ENCODE peak calls at places on chromosomes 1 and 21, in five cellular contexts. One of them, this sample, is unnamed.

GRCh38 chr1:77282866-77283539 is 1.2 kb downstream of the AK5 start:
- DNase-seq in fibroblast of lung: no peak
- DNase-seq in heart left ventricle: peak; percentile 37
- DNase-seq in heart right ventricle: no peak
- DNase-seq in aorta: peak; percentile 64
- DNase-seq in this sample: no peak

GRCh38 chr1:181936269-181936668 is 125.2 kb downstream of the ZNF648 start:
- DNase-seq in fibroblast of lung: no peak
- DNase-seq in heart left ventricle: no peak
- DNase-seq in heart right ventricle: no peak
- DNase-seq in aorta: no peak
- DNase-seq in this sample: no peak

GRCh38 chr1:8154621-8155052 is 128.5 kb upstream of the ERRFI1 start:
- DNase-seq in fibroblast of lung: peak; percentile 68
- DNase-seq in heart left ventricle: no peak
- DNase-seq in heart right ventricle: no peak
- DNase-seq in aorta: peak; percentile 27
- DNase-seq in this sample: no peak

GRCh38 chr1:26848947-26849774 is 13.8 kb upstream of the SFN start:
- DNase-seq in fibroblast of lung: peak; percentile 77
- DNase-seq in heart left ventricle: no peak
- DNase-seq in heart right ventricle: no peak
- DNase-seq in aorta: peak; percentile 89
- DNase-seq in this sample: peak; percentile 95

GRCh38 chr1:178093958-178094751 is at the start of gene RASAL2:
- DNase-seq in fibroblast of lung: peak; percentile 51
- DNase-seq in heart left ventricle: peak; percentile 86
- DNase-seq in heart right ventricle: peak; percentile 68
- DNase-seq in aorta: peak; percentile 90
- DNase-seq in this sample: peak; percentile 57

GRCh38 chr1:9166289-9167235 is 37.7 kb upstream of the GPR157 start:
- DNase-seq in fibroblast of lung: peak; percentile 50
- DNase-seq in heart left ventricle: peak; percentile 37
- DNase-seq in heart right ventricle: no peak
- DNase-seq in aorta: no peak
- DNase-seq in this sample: no peak

GRCh38 chr1:110048923-110049601 is 14.6 kb downstream of the STRIP1 start:
- DNase-seq in fibroblast of lung: no peak
- DNase-seq in heart left ventricle: no peak
- DNase-seq in heart right ventricle: no peak
- DNase-seq in aorta: peak; percentile 35
- DNase-seq in this sample: peak; percentile 67

GRCh38 chr1:154351363-154352068 is 26.2 kb downstream of the ATP8B2 start:
- DNase-seq in fibroblast of lung: no peak
- DNase-seq in heart left ventricle: no peak
- DNase-seq in heart right ventricle: no peak
- DNase-seq in aorta: no peak
- DNase-seq in this sample: peak; percentile 81

GRCh38 chr1:226816585-226816984 is 53.8 kb upstream of the PSEN2 start:
- DNase-seq in fibroblast of lung: peak; percentile 24
- DNase-seq in heart left ventricle: no peak
- DNase-seq in heart right ventricle: no peak
- DNase-seq in aorta: no peak
- DNase-seq in this sample: no peak

GRCh38 chr1:10838541-10838940 is 42.1 kb upstream of the CASZ1 start:
- DNase-seq in fibroblast of lung: no peak
- DNase-seq in heart left ventricle: no peak
- DNase-seq in heart right ventricle: no peak
- DNase-seq in aorta: no peak
- DNase-seq in this sample: no peak

GRCh38 chr1:66788231-66788939 is 12.7 kb downstream of the INSL5 start:
- DNase-seq in fibroblast of lung: no peak
- DNase-seq in heart left ventricle: no peak
- DNase-seq in heart right ventricle: no peak
- DNase-seq in aorta: no peak
- DNase-seq in this sample: no peak

GRCh38 chr21:38740131-38740530 is 65.6 kb upstream of the ETS2 start:
- DNase-seq in fibroblast of lung: no peak
- DNase-seq in heart left ventricle: no peak
- DNase-seq in heart right ventricle: no peak
- DNase-seq in aorta: no peak
- DNase-seq in this sample: no peak

GRCh38 chr1:227401562-227402342 is 83.5 kb upstream of the CDC42BPA start:
- DNase-seq in fibroblast of lung: no peak
- DNase-seq in heart left ventricle: no peak
- DNase-seq in heart right ventricle: no peak
- DNase-seq in aorta: no peak
- DNase-seq in this sample: no peak

GRCh38 chr21:33686386-33686785 is 44.1 kb downstream of the ITSN1 start:
- DNase-seq in fibroblast of lung: no peak
- DNase-seq in heart left ventricle: no peak
- DNase-seq in heart right ventricle: no peak
- DNase-seq in aorta: no peak
- DNase-seq in this sample: no peak

GRCh38 chr1:209815931-209816338 is 10.0 kb upstream of the IRF6 start:
- DNase-seq in fibroblast of lung: no peak
- DNase-seq in heart left ventricle: no peak
- DNase-seq in heart right ventricle: no peak
- DNase-seq in aorta: no peak
- DNase-seq in this sample: no peak

GRCh38 chr1:234980657-234981396 is 147.8 kb downstream of the TOMM20 start:
- DNase-seq in fibroblast of lung: peak; percentile 98
- DNase-seq in heart left ventricle: peak; percentile 88
- DNase-seq in heart right ventricle: peak; percentile 82
- DNase-seq in aorta: peak; percentile 95
- DNase-seq in this sample: peak; percentile 67

GRCh38 chr21:45894107-45894810 is 87.3 kb upstream of the COL6A1 start:
- DNase-seq in fibroblast of lung: peak; percentile 87
- DNase-seq in heart left ventricle: peak; percentile 77
- DNase-seq in heart right ventricle: peak; percentile 46
- DNase-seq in aorta: peak; percentile 85
- DNase-seq in this sample: no peak

GRCh38 chr21:25535811-25536210 is 71.5 kb downstream of the MRPL39 start:
- DNase-seq in fibroblast of lung: no peak
- DNase-seq in heart left ventricle: no peak
- DNase-seq in heart right ventricle: no peak
- DNase-seq in aorta: no peak
- DNase-seq in this sample: no peak

GRCh38 chr1:74053407-74053806 is 144.6 kb downstream of the LRRIQ3 start:
- DNase-seq in fibroblast of lung: no peak
- DNase-seq in heart left ventricle: no peak
- DNase-seq in heart right ventricle: no peak
- DNase-seq in aorta: no peak
- DNase-seq in this sample: no peak

GRCh38 chr1:4599521-4599920 is 54.9 kb upstream of the AJAP1 start:
- DNase-seq in fibroblast of lung: no peak
- DNase-seq in heart left ventricle: no peak
- DNase-seq in heart right ventricle: no peak
- DNase-seq in aorta: no peak
- DNase-seq in this sample: no peak

GRCh38 chr1:221334082-221334481 is 407.8 kb downstream of the DUSP10 start:
- DNase-seq in fibroblast of lung: peak; percentile 57
- DNase-seq in heart left ventricle: no peak
- DNase-seq in heart right ventricle: no peak
- DNase-seq in aorta: no peak
- DNase-seq in this sample: no peak

GRCh38 chr1:32992489-32993214 is 28.0 kb upstream of the RNF19B start:
- DNase-seq in fibroblast of lung: peak; percentile 89
- DNase-seq in heart left ventricle: peak; percentile 86
- DNase-seq in heart right ventricle: peak; percentile 74
- DNase-seq in aorta: peak; percentile 89
- DNase-seq in this sample: peak; percentile 87

GRCh38 chr1:204793259-204793658 is 77.4 kb upstream of the NFASC start:
- DNase-seq in fibroblast of lung: no peak
- DNase-seq in heart left ventricle: no peak
- DNase-seq in heart right ventricle: no peak
- DNase-seq in aorta: no peak
- DNase-seq in this sample: no peak

GRCh38 chr1:116122955-116123757 is 12.0 kb downstream of the MAB21L3 start:
- DNase-seq in fibroblast of lung: peak; percentile 94
- DNase-seq in heart left ventricle: no peak
- DNase-seq in heart right ventricle: no peak
- DNase-seq in aorta: no peak
- DNase-seq in this sample: peak; percentile 79

GRCh38 chr21:15240846-15241245 is 176.0 kb upstream of the NRIP1 start:
- DNase-seq in fibroblast of lung: peak; percentile 47
- DNase-seq in heart left ventricle: no peak
- DNase-seq in heart right ventricle: no peak
- DNase-seq in aorta: no peak
- DNase-seq in this sample: no peak

GRCh38 chr1:37575692-37576091 is 19.0 kb downstream of the DNALI1 start:
- DNase-seq in fibroblast of lung: peak; percentile 22
- DNase-seq in heart left ventricle: no peak
- DNase-seq in heart right ventricle: no peak
- DNase-seq in aorta: no peak
- DNase-seq in this sample: no peak

GRCh38 chr1:74819062-74819461 is 86.1 kb downstream of the TYW3 start:
- DNase-seq in fibroblast of lung: peak; percentile 14
- DNase-seq in heart left ventricle: no peak
- DNase-seq in heart right ventricle: no peak
- DNase-seq in aorta: no peak
- DNase-seq in this sample: no peak

GRCh38 chr1:226823643-226824042 is 46.8 kb upstream of the PSEN2 start:
- DNase-seq in fibroblast of lung: no peak
- DNase-seq in heart left ventricle: no peak
- DNase-seq in heart right ventricle: no peak
- DNase-seq in aorta: no peak
- DNase-seq in this sample: no peak

GRCh38 chr1:39509360-39510009 is 18.0 kb downstream of the BMP8A start:
- DNase-seq in fibroblast of lung: peak; percentile 31
- DNase-seq in heart left ventricle: peak; percentile 77
- DNase-seq in heart right ventricle: peak; percentile 54
- DNase-seq in aorta: peak; percentile 77
- DNase-seq in this sample: peak; percentile 42

GRCh38 chr1:28582248-28582615 is 9.8 kb upstream of the RAB42 start:
- DNase-seq in fibroblast of lung: peak; percentile 63
- DNase-seq in heart left ventricle: no peak
- DNase-seq in heart right ventricle: no peak
- DNase-seq in aorta: no peak
- DNase-seq in this sample: peak; percentile 35

GRCh38 chr1:33256335-33256700 is at the start of gene ZNF362:
- DNase-seq in fibroblast of lung: peak; percentile 62
- DNase-seq in heart left ventricle: peak; percentile 86
- DNase-seq in heart right ventricle: peak; percentile 56
- DNase-seq in aorta: peak; percentile 89
- DNase-seq in this sample: peak; percentile 39

GRCh38 chr1:7407980-7408770 is 362.9 kb upstream of the VAMP3 start:
- DNase-seq in fibroblast of lung: no peak
- DNase-seq in heart left ventricle: no peak
- DNase-seq in heart right ventricle: peak; percentile 1
- DNase-seq in aorta: peak; percentile 55
- DNase-seq in this sample: peak; percentile 12

GRCh38 chr1:27394925-27395324 is 2.5 kb downstream of the GPR3 start:
- DNase-seq in fibroblast of lung: no peak
- DNase-seq in heart left ventricle: no peak
- DNase-seq in heart right ventricle: no peak
- DNase-seq in aorta: no peak
- DNase-seq in this sample: no peak

GRCh38 chr1:53987880-53988279 is 30.1 kb downstream of the LDLRAD1 start:
- DNase-seq in fibroblast of lung: peak; percentile 8
- DNase-seq in heart left ventricle: no peak
- DNase-seq in heart right ventricle: no peak
- DNase-seq in aorta: no peak
- DNase-seq in this sample: no peak

GRCh38 chr1:189606795-189607476 is 870.7 kb downstream of the BRINP3 start:
- DNase-seq in fibroblast of lung: peak; percentile 73
- DNase-seq in heart left ventricle: no peak
- DNase-seq in heart right ventricle: no peak
- DNase-seq in aorta: no peak
- DNase-seq in this sample: no peak

GRCh38 chr1:78651247-78651646 is 1.6 kb downstream of the IFI44 start:
- DNase-seq in fibroblast of lung: peak; percentile 41
- DNase-seq in heart left ventricle: no peak
- DNase-seq in heart right ventricle: no peak
- DNase-seq in aorta: no peak
- DNase-seq in this sample: no peak
- H3K4me3 ChIP-seq in fibroblast of lung: peak overlapping the region; percentile 72
- H3K4me3 ChIP-seq in heart left ventricle: peak overlapping the region; percentile 66
- H3K4me3 ChIP-seq in heart right ventricle: peak overlapping the region; percentile 51
- H3K4me3 ChIP-seq in aorta: no peak overlapping the region
- H3K4me3 ChIP-seq in this sample: peak overlapping the region; percentile 3

GRCh38 chr1:180173952-180174351 is 19.3 kb downstream of the QSOX1 start:
- DNase-seq in fibroblast of lung: peak; percentile 74
- DNase-seq in heart left ventricle: peak; percentile 90
- DNase-seq in heart right ventricle: peak; percentile 84
- DNase-seq in aorta: peak; percentile 89
- DNase-seq in this sample: no peak
- H3K27ac ChIP-seq in fibroblast of lung: no peak overlapping the region
- H3K27ac ChIP-seq in heart left ventricle: peak overlapping the region; percentile 64
- H3K27ac ChIP-seq in heart right ventricle: peak overlapping the region; percentile 3
- H3K27ac ChIP-seq in aorta: no peak overlapping the region
- H3K27ac ChIP-seq in this sample: no peak overlapping the region

DNA sequence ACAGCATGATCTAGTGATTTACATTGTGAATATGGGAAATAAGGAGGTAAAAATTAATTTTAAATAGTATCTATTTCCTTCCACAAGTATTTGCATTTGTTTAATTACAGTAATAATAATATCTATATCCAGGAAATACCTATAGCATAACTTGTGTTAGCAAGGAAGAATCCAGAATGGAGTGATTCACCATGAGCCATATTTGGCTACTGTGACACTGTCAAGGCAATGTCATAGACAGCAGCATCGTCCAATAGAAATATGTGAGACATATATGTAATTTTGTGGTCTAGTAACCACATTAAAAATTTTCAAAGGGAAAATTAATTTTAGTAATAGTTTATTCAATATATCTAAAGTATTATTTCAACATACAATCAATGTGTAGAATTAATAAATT is 22.1 kb downstream of the CNST start:
- DNase-seq in fibroblast of lung: peak; percentile 63
- DNase-seq in heart left ventricle: no peak
- DNase-seq in heart right ventricle: no peak
- DNase-seq in aorta: no peak
- DNase-seq in this sample: no peak
- H3K4me3 ChIP-seq in fibroblast of lung: no peak overlapping the region
- H3K4me3 ChIP-seq in heart left ventricle: no peak overlapping the region
- H3K4me3 ChIP-seq in heart right ventricle: no peak overlapping the region
- H3K4me3 ChIP-seq in aorta: no peak overlapping the region
- H3K4me3 ChIP-seq in this sample: no peak overlapping the region

GRCh38 chr1:47437518-47438320 is at the start of gene FOXD2:
- DNase-seq in fibroblast of lung: peak; percentile 63
- DNase-seq in heart left ventricle: peak; percentile 93
- DNase-seq in heart right ventricle: peak; percentile 83
- DNase-seq in aorta: peak; percentile 97
- DNase-seq in this sample: peak; percentile 96
- H3K27ac ChIP-seq in fibroblast of lung: peak within 1 kb of the TSS; percentile 60
- H3K27ac ChIP-seq in heart left ventricle: peak within 1 kb of the TSS; percentile 85
- H3K27ac ChIP-seq in heart right ventricle: peak within 1 kb of the TSS; percentile 94
- H3K27ac ChIP-seq in aorta: peak within 1 kb of the TSS; percentile 77
- H3K27ac ChIP-seq in this sample: peak within 1 kb of the TSS; percentile 88